ENCODE peak calls at places on chromosomes 4 and X, in eight cellular contexts. Z, H, L, Q, S, R, P and A are unnamed samples.

GRCh38 chr4:60890743-60891142 is 309.4 kb upstream of the ADGRL3 start:
- DNase-seq in R (no peak), Q (no peak), L (no peak), P (no peak), H (no peak), S (no peak), Z (no peak), A (no peak)

GRCh38 chrX:38627683-38628082 is 66.3 kb downstream of the TSPAN7 start:
- DNase-seq in H (peak; percentile 8), Z (no peak), P (no peak), S (no peak), R (no peak), L (no peak), Q (no peak), A (no peak)

GRCh38 chr4:173170210-173170778 is 1.7 kb downstream of the GALNT7 start:
- DNase-seq in H (no peak), S (no peak), R (no peak), P (no peak), Z (no peak), Q (no peak), L (no peak), A (no peak)

GRCh38 chr4:53960843-53961242 is 103.6 kb downstream of the CHIC2 start:
- DNase-seq in R (no peak), Z (no peak), Q (no peak), H (no peak), S (no peak), P (no peak), L (no peak), A (no peak)

GRCh38 chr4:123652501-123652900 is 255.9 kb downstream of the SPRY1 start:
- DNase-seq in L (no peak), R (no peak), S (no peak), H (peak; percentile 24), P (no peak), Q (no peak), Z (no peak), A (no peak)

GRCh38 chrX:134202561-134202960 is 34.4 kb upstream of the CCDC160 start:
- DNase-seq in R (no peak), L (no peak), H (no peak), Q (no peak), Z (no peak), S (no peak), P (no peak), A (no peak)

GRCh38 chrX:108313662-108314061 is 124.6 kb downstream of the COL4A6 start:
- DNase-seq in H (peak; percentile 60), Z (no peak), L (no peak), S (no peak), R (no peak), Q (no peak), P (no peak), A (no peak)

GRCh38 chr4:153223935-153224334 is 19.7 kb downstream of the TRIM2 start:
- DNase-seq in Q (no peak), P (no peak), R (no peak), Z (no peak), S (no peak), H (peak; percentile 46), L (peak; percentile 35), A (no peak)

GRCh38 chr4:73836373-73837269 is at the start of gene CXCL6:
- DNase-seq in R (no peak), Q (peak; percentile 71), S (peak; percentile 45), L (no peak), P (peak; percentile 12), Z (peak; percentile 48), H (no peak), A (no peak)

GRCh38 chrX:69100478-69100877 is 64.8 kb downstream of the PJA1 start:
- DNase-seq in S (no peak), Q (no peak), R (no peak), Z (no peak), L (no peak), P (no peak), H (no peak), A (no peak)
- H3K36me3 ChIP-seq in S (no peaks in the 10 kb centered on the region), Q (no peaks in the 10 kb centered on the region), R (no peaks in the 10 kb centered on the region), Z (no peaks in the 10 kb centered on the region), L (no peaks in the 10 kb centered on the region), P (no peaks in the 10 kb centered on the region), H (no peaks in the 10 kb centered on the region), A (no peaks in the 10 kb centered on the region)

GRCh38 chr4:48908687-48909086 is 2.1 kb upstream of the OCIAD2 start:
- DNase-seq in P (no peak), R (no peak), Z (no peak), L (no peak), Q (no peak), S (no peak), H (no peak), A (no peak)

GRCh38 chr4:48905363-48906015 is 1.1 kb downstream of the OCIAD2 start:
- DNase-seq in R (no peak), Q (no peak), Z (peak; percentile 31), P (no peak), H (peak; percentile 61), L (no peak), S (no peak), A (no peak)

GRCh38 chr4:48904541-48905142 is 1.9 kb downstream of the OCIAD2 start:
- DNase-seq in R (no peak), P (no peak), Q (no peak), L (no peak), H (peak; percentile 29), Z (no peak), S (no peak), A (no peak)

GRCh38 chr4:48907706-48908477 is 1.3 kb upstream of the OCIAD2 start:
- DNase-seq in R (no peak), S (no peak), Q (no peak), H (no peak), L (no peak), P (no peak), Z (no peak), A (no peak)

GRCh38 chr4:48906283-48907173 is at the start of gene OCIAD2:
- DNase-seq in H (no peak), L (peak; percentile 81), S (peak; percentile 65), P (no peak), R (peak; percentile 30), Z (peak; percentile 84), Q (peak; percentile 69), A (no peak)
- TF ChIP-seq POLR2A in H (no peak), L (peak; percentile 69), S (no peak), P (no peak), R (peak; percentile 33), Z (no peak), Q (no peak), A (no peak)

GRCh38 chr4:8847764-8848163 is 23.9 kb downstream of the HMX1 start:
- DNase-seq in Q (peak; percentile 29), Z (no peak), H (no peak), L (no peak), S (peak; percentile 7), R (no peak), P (no peak), A (no peak)
- H3K36me3 ChIP-seq in Q (no peaks in the 10 kb centered on the region), Z (no peaks in the 10 kb centered on the region), H (no peaks in the 10 kb centered on the region), L (no peaks in the 10 kb centered on the region), S (no peaks in the 10 kb centered on the region), R (no peaks in the 10 kb centered on the region), P (no peaks in the 10 kb centered on the region), A (no peaks in the 10 kb centered on the region)

GRCh38 chr4:8441499-8442091 is 1.0 kb downstream of the TRMT44 start:
- DNase-seq in P (no peak), L (no peak), R (no peak), Q (no peak), H (no peak), Z (no peak), S (no peak), A (no peak)

GRCh38 chr4:8438743-8439142 is 1.8 kb downstream of the ACOX3 start:
- DNase-seq in P (no peak), S (no peak), Q (no peak), L (peak; percentile 16), H (no peak), R (no peak), Z (no peak), A (no peak)

GRCh38 chr4:8439168-8439567 is 1.4 kb downstream of the ACOX3 start:
- DNase-seq in H (peak; percentile 61), Z (no peak), R (no peak), S (no peak), Q (no peak), L (no peak), P (no peak), A (no peak)

GRCh38 chr4:8439914-8440490 is 521 bp downstream of the ACOX3 start:
- DNase-seq in R (no peak), L (peak; percentile 29), S (no peak), H (no peak), Z (no peak), Q (no peak), P (no peak), A (peak; percentile 53)

DNA sequence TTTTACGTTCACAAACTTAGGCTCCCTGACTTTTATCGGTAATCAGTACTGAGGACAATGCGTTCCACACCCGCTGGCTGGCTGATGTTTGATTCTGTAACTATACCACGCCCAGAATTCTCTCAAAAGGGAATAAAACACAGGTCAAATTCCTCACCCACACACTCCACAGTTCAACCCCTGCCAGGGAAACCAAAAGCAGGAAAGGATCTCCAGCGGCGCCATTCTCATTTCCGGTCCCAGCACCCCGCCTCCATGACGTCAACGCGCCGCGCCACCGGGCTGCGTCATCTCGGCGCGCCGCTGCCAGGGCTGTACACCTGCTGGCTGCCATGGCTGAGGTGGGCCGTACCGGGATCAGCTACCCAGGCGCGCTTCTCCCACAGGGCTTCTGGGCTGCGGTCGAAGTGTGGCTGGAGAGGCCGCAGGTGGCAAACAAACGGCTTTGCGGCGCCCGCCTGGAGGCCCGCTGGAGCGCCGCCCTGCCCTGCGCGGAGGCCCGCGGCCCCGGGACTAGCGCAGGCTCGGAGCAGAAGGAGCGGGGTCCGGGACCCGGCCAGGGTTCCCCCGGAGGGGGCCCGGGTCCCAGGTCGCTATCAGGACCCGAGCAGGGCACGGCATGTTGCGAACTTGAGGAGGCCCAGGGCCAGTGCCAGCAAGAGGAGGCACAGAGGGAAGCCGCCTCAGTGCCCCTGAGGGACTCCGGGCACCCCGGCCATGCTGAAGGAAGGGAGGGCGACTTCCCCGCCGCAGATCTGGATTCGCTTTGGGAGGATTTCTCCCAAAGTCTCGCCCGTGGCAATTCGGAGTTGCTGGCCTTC is at the start of the genes ACOX3 and TRMT44:
- DNase-seq in P (peak; percentile 92), S (peak; percentile 93), R (peak; percentile 94), Z (peak; percentile 96), H (peak; percentile 88), Q (peak; percentile 95), L (peak; percentile 88), A (peak; percentile 76)
- TF ChIP-seq POLR2A in P (peak; percentile 65), S (no peak), R (peak; percentile 68), Z (no peak), H (peak; percentile 90), Q (peak; percentile 38), L (peak; percentile 61), A (peak; percentile 76)

GRCh38 chr4:38884254-38884653 is 16.6 kb downstream of the FAM114A1 start:
- DNase-seq in H (no peak), L (no peak), P (no peak), R (no peak), Z (no peak), S (no peak), Q (no peak), A (no peak)
- H3K36me3 ChIP-seq in H (peaks cover 38% of the 10 kb centered on the region), L (peaks cover 15% of the 10 kb centered on the region), P (peaks cover 47% of the 10 kb centered on the region), R (no peaks in the 10 kb centered on the region), Z (peaks cover 72% of the 10 kb centered on the region), S (peaks cover 31% of the 10 kb centered on the region), Q (peaks cover 14% of the 10 kb centered on the region), A (peaks cover 2% of the 10 kb centered on the region)

GRCh38 chr4:102344520-102344954 is 745 bp downstream of the SLC39A8 start:
- DNase-seq in S (peak; percentile 67), Q (peak; percentile 75), H (no peak), R (peak; percentile 48), Z (peak; percentile 58), P (no peak), L (peak; percentile 53), A (peak; percentile 5)
- TF ChIP-seq POLR2A in S (no peak), Q (no peak), H (no peak), R (peak; percentile 28), Z (no peak), P (peak; percentile 9), L (peak; percentile 45), A (no peak)

GRCh38 chr4:77493829-77494551 is 111.6 kb upstream of the CXCL13 start:
- DNase-seq in Z (no peak), P (no peak), S (no peak), R (no peak), Q (no peak), L (no peak), H (no peak), A (no peak)
- H3K36me3 ChIP-seq in Z (no peaks in the 10 kb centered on the region), P (no peaks in the 10 kb centered on the region), S (no peaks in the 10 kb centered on the region), R (no peaks in the 10 kb centered on the region), Q (no peaks in the 10 kb centered on the region), L (no peaks in the 10 kb centered on the region), H (no peaks in the 10 kb centered on the region), A (no peaks in the 10 kb centered on the region)